ENCODE peak calls at places on chromosome 18, in four cellular contexts. G, Z, C and N are unnamed samples.

GRCh38 chr18:2448565-2449151 is 122.6 kb downstream of the METTL4 start:
- DNase-seq in Z (no peak), C (no peak), G (no peak), N (no peak)

GRCh38 chr18:60060026-60060425 is 160.2 kb downstream of the PMAIP1 start:
- DNase-seq in Z (no peak), C (no peak), G (no peak), N (no peak)

GRCh38 chr18:63831080-63831788 is 56.0 kb downstream of the SERPINB7 start:
- DNase-seq in C (no peak), Z (no peak), G (no peak), N (peak; percentile 84)

GRCh38 chr18:63264871-63265270 is 54.7 kb downstream of the BCL2 start:
- DNase-seq in C (no peak), Z (no peak), G (no peak), N (no peak)

GRCh38 chr18:67425724-67426123 is 90.8 kb downstream of the DSEL start:
- DNase-seq in Z (no peak), C (no peak), G (no peak), N (peak; percentile 98)

GRCh38 chr18:52045946-52046345 is 294.1 kb upstream of the DCC start:
- DNase-seq in C (no peak), Z (no peak), G (no peak), N (no peak)

GRCh38 chr18:22185723-22186386 is 16.5 kb downstream of the GATA6 start:
- DNase-seq in Z (no peak), G (no peak), C (no peak), N (no peak)

GRCh38 chr18:79394438-79395307 is 1.1 kb upstream of the NFATC1 start:
- DNase-seq in Z (no peak), C (no peak), G (peak; percentile 70), N (peak; percentile 49)

GRCh38 chr18:74116628-74117554 is 30.7 kb downstream of the FBXO15 start:
- DNase-seq in C (no peak), G (no peak), Z (no peak), N (peak; percentile 65)

GRCh38 chr18:76307293-76307690 is 187.8 kb downstream of the ZNF516 start:
- DNase-seq in G (no peak), Z (no peak), C (no peak), N (no peak)

GRCh38 chr18:53756607-53756972 is 467.9 kb downstream of the MBD2 start:
- DNase-seq in C (no peak), Z (no peak), G (no peak), N (no peak)

GRCh38 chr18:35521133-35521532 is 23.4 kb upstream of the INO80C start:
- DNase-seq in C (no peak), Z (no peak), G (no peak), N (no peak)

GRCh38 chr18:38940863-38941531 is 1375.4 kb upstream of the CELF4 start:
- DNase-seq in C (peak; percentile 99), Z (peak; percentile 15), G (no peak), N (peak; percentile 53)

GRCh38 chr18:38688402-38688801 is 1122.8 kb upstream of the CELF4 start:
- DNase-seq in C (no peak), Z (no peak), G (no peak), N (no peak)

GRCh38 chr18:77067315-77068061 is 65.1 kb downstream of the MBP start:
- DNase-seq in C (peak; percentile 59), G (no peak), Z (no peak), N (peak; percentile 96)

GRCh38 chr18:46573156-46573555 is 83.9 kb downstream of the LOXHD1 start:
- DNase-seq in Z (no peak), C (no peak), G (peak; percentile 32), N (no peak)

DNA sequence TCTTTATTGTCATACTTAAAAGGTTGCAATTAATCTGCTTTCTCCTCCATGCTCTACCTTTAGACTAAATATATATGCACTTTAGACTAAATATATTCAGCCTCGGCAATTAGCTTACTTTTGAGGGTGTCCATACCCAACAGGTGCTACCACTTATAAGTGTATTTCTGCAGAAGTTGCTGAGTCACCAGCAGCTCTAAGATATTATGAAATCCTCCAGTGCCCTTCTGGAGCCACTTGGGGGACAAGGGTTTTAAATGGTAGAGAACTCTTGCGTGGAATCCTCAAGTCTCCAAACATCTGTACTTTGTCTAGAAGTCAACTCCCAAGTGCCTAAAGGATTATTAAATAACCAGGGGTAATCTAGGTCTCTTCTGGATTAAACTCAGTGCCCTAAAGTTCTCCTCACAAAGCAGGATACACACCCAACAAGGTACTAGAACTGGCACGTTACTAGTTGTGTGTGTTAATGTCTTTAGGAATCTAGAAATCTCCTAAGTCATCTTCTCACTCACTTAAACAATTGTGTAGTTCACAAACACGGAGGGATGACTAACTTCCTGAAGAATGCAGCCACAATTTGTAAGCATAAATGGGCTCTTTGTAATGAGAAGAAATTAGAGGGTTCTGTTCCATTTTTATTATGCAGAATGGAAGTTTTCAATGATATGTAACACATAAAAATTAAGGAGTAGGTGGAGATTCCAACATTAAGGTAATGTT is 159.7 kb downstream of the CD226 start:
- DNase-seq in G (no peak), Z (no peak), C (no peak), N (peak; percentile 83)
- TF ChIP-seq CHD1 in G (no peak), Z (no peak), C (no peak), N (no peak)

GRCh38 chr18:41150316-41150715 is 804.7 kb upstream of the PIK3C3 start:
- DNase-seq in G (no peak), Z (no peak), C (no peak), N (no peak)
- TF ChIP-seq USF2 in G (no peak), Z (no peak), C (no peak), N (no peak)

GRCh38 chr18:37184209-37184868 is 355.4 kb downstream of the KIAA1328 start:
- DNase-seq in Z (no peak), C (no peak), G (no peak), N (no peak)
- TF ChIP-seq CHD1 in Z (no peak), C (no peak), G (no peak), N (no peak)

DNA sequence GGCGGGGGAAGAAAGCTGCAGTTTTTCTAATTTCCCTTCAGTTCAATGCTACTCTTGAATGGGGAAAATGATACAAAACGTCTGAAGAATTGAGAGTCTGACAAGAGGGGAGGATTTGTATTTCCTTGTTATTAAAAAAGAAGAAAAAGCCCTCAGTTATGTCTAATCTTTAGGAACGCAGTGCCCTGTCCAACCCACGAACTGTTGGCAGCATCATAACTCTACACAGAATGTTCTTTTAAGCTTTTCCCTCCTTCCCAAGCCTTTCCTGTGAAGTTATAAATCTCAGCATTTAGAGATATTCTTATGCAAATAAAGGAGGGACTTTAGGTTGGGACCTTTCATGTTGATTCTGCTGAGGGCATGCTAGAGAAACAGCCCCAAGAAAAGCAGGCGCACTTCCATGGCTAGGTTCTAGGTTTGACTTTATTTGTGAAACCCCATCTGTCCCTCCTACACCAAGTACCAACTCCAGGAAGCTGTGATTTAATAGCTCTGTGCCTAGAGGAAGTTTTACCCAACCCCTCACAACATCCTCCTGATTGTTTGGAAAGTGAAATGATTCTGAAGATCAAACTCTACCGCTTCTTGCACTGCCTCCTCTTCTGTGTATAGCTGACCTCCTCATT is 288.6 kb downstream of the SETBP1 start:
- DNase-seq in C (no peak), Z (no peak), G (no peak), N (no peak)
- TF ChIP-seq USF2 in C (no peak), Z (no peak), G (no peak), N (no peak)

GRCh38 chr18:70249118-70249517 is 39.7 kb upstream of the SOCS6 start:
- DNase-seq in C (no peak), Z (no peak), G (no peak), N (peak; percentile 61)
- TF ChIP-seq CHD1 in C (no peak), Z (no peak), G (no peak), N (no peak)

GRCh38 chr18:23274638-23275482 is 139.6 kb downstream of the CABLES1 start:
- DNase-seq in C (no peak), Z (no peak), G (no peak), N (no peak)

GRCh38 chr18:23277399-23277798 is 142.1 kb downstream of the CABLES1 start:
- DNase-seq in Z (no peak), C (no peak), G (no peak), N (no peak)

GRCh38 chr18:23273443-23273966 is 138.2 kb downstream of the CABLES1 start:
- DNase-seq in G (no peak), C (no peak), Z (no peak), N (no peak)

GRCh38 chr18:23279931-23280330 is 144.6 kb downstream of the CABLES1 start:
- DNase-seq in G (no peak), Z (no peak), C (no peak), N (no peak)

DNA sequence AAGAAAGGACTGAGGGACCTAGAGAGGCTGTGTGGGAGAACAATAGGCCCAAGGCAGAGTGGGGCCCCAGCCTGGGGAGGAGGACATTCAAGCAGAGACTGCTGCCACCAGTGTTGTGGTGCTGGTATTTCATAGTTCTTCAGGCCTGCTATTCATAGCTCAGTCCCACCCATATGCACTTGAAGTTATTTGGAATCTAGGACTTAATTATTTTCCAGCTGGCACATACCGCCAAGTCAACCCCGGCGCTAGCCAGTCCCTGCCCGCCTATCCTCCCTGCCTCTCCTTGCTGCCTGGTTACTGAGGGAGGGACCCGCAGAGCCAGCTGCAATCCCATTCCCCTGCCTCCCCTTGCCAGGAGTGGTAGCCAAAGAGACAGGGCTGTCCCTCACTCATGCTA is 141.2 kb downstream of the CABLES1 start:
- DNase-seq in Z (no peak), G (no peak), C (no peak), N (no peak)
- TF ChIP-seq USF2 in Z (no peak), G (no peak), C (no peak), N (no peak)